ENCODE peak calls at places on chromosomes 1 and 21, in eight cellular contexts. Q, I, L, C, T, N, E and O are unnamed samples.

GRCh38 chr1:161989108-161989507 is 34.6 kb downstream of the OLFML2B start:
- DNase-seq in C (peak; percentile 58), E (no peak), Q (no peak), T (no peak), I (no peak), L (no peak), N (no peak), O (peak; percentile 65)

GRCh38 chr1:246647513-246647912 is 76.7 kb upstream of the SCCPDH start:
- DNase-seq in T (no peak), C (no peak), L (no peak), E (no peak), Q (no peak), N (no peak), I (no peak), O (no peak)

GRCh38 chr1:216832192-216832591 is 109.0 kb upstream of the ESRRG start:
- DNase-seq in I (no peak), L (no peak), T (no peak), C (no peak), Q (no peak), E (no peak), N (no peak), O (no peak)

GRCh38 chr1:187053876-187054275 is 225.1 kb downstream of the PLA2G4A start:
- DNase-seq in E (no peak), Q (no peak), N (no peak), T (no peak), L (no peak), I (no peak), C (no peak), O (no peak)

GRCh38 chr1:155184835-155185782 is 11.5 kb downstream of the TRIM46 start:
- DNase-seq in Q (no peak), C (no peak), N (no peak), T (peak; percentile 84), I (no peak), L (no peak), E (no peak), O (no peak)

GRCh38 chr1:52142220-52143153 is 598 bp downstream of the ZFYVE9 start:
- DNase-seq in C (peak; percentile 53), L (peak; percentile 17), N (peak; percentile 32), T (peak; percentile 55), Q (peak; percentile 38), E (peak; percentile 35), I (peak; percentile 39), O (peak; percentile 32)

GRCh38 chr1:208093754-208094719 is 150.1 kb downstream of the PLXNA2 start:
- DNase-seq in L (no peak), Q (peak; percentile 75), T (peak; percentile 74), C (peak; percentile 66), I (peak; percentile 80), N (peak; percentile 54), E (peak; percentile 41), O (peak; percentile 90)

GRCh38 chr1:88973520-88974137 is 18.8 kb downstream of the KYAT3 start:
- DNase-seq in I (peak; percentile 22), C (peak; percentile 29), L (no peak), E (no peak), T (no peak), Q (no peak), N (no peak), O (peak; percentile 37)

GRCh38 chr1:153357076-153357852 is 390 bp upstream of the S100A9 start:
- DNase-seq in I (no peak), L (no peak), C (no peak), N (peak; percentile 27), Q (peak; percentile 60), T (peak; percentile 94), E (no peak), O (no peak)

GRCh38 chr1:22613951-22614350 is 22.5 kb upstream of the C1QA start:
- DNase-seq in C (no peak), Q (no peak), T (peak; percentile 24), E (no peak), L (no peak), I (no peak), N (no peak), O (no peak)

GRCh38 chr1:5747428-5748285 is 244.6 kb downstream of the NPHP4 start:
- DNase-seq in L (no peak), E (no peak), T (peak; percentile 34), C (no peak), I (no peak), Q (no peak), N (no peak), O (no peak)

GRCh38 chr1:47658161-47658920 is 220.5 kb downstream of the FOXD2 start:
- DNase-seq in I (no peak), E (no peak), Q (peak; percentile 20), L (no peak), C (no peak), N (no peak), T (no peak), O (no peak)

GRCh38 chr1:43605157-43605556 is 44.8 kb upstream of the KDM4A start:
- DNase-seq in N (no peak), T (no peak), L (no peak), I (no peak), C (no peak), Q (no peak), E (no peak), O (no peak)

GRCh38 chr21:33552999-33553598 is 10.3 kb downstream of the SON start:
- DNase-seq in L (no peak), T (no peak), I (no peak), Q (no peak), E (no peak), C (no peak), N (no peak), O (no peak)

GRCh38 chr21:23452384-23453083 is 2154.7 kb downstream of the MRPL39 start:
- DNase-seq in Q (no peak), L (no peak), C (no peak), N (no peak), T (no peak), I (peak; percentile 18), E (peak; percentile 19), O (no peak)

GRCh38 chr1:207025144-207025880 is 7.2 kb downstream of the C1orf116 start:
- DNase-seq in Q (no peak), L (no peak), T (peak; percentile 53), C (peak; percentile 58), E (no peak), N (no peak), I (no peak), O (peak; percentile 64)

GRCh38 chr1:232978827-232979226 is 28.4 kb downstream of the NTPCR start:
- DNase-seq in E (no peak), Q (no peak), I (no peak), L (no peak), N (no peak), T (no peak), C (no peak), O (no peak)

GRCh38 chr21:45826733-45827692 is 154.6 kb upstream of the COL6A1 start:
- DNase-seq in I (no peak), T (no peak), C (no peak), L (no peak), E (no peak), N (no peak), Q (no peak), O (no peak)

GRCh38 chr1:243179714-243180113 is 75.4 kb downstream of the CEP170 start:
- DNase-seq in N (no peak), C (no peak), T (no peak), L (no peak), I (no peak), E (no peak), Q (no peak), O (no peak)

GRCh38 chr1:6269997-6270401 is 9.1 kb upstream of the GPR153 start:
- DNase-seq in N (no peak), E (no peak), L (no peak), I (no peak), T (no peak), Q (no peak), C (no peak), O (no peak)

GRCh38 chr21:34986561-34987533 is 62.3 kb downstream of the RUNX1 start:
- DNase-seq in C (no peak), N (no peak), I (no peak), L (no peak), Q (no peak), E (no peak), T (no peak), O (peak; percentile 89)

GRCh38 chr21:45288441-45288841 is 746 bp upstream of the POFUT2 start:
- DNase-seq in L (no peak), T (no peak), C (no peak), Q (no peak), I (no peak), N (no peak), E (peak; percentile 19), O (no peak)

GRCh38 chr1:204319462-204319861 is 40.3 kb downstream of the PLEKHA6 start:
- DNase-seq in E (no peak), C (peak; percentile 81), I (no peak), T (no peak), Q (no peak), N (peak; percentile 22), L (no peak), O (peak; percentile 90)

GRCh38 chr1:231931846-231932454 is 305.4 kb downstream of the DISC1 start:
- DNase-seq in I (peak; percentile 57), E (no peak), L (no peak), T (no peak), C (no peak), N (no peak), Q (no peak), O (no peak)

GRCh38 chr1:180415985-180416633 is 86.3 kb downstream of the ACBD6 start:
- DNase-seq in Q (no peak), I (peak; percentile 40), E (no peak), T (no peak), N (no peak), C (peak; percentile 44), L (no peak), O (peak; percentile 32)

GRCh38 chr1:159828916-159829634 is 2.4 kb downstream of the SLAMF8 start:
- DNase-seq in E (no peak), Q (peak; percentile 51), C (no peak), N (no peak), T (peak; percentile 72), I (peak; percentile 69), L (no peak), O (no peak)